ENCODE peak calls at places on chromosomes 2 and 18, in four cellular contexts. X is astrocyte, S is AG04450, U is brain microvascular endothelial cell. O is an unnamed sample.

GRCh38 chr2:172398444-172398843 is 28.9 kb upstream of the ITGA6 start:
- DNase-seq in X (no peak), S (no peak), U (no peak), O (no peak)

GRCh38 chr2:135836596-135836995 is 388 bp downstream of the LCT start:
- DNase-seq in X (no peak), S (no peak), U (no peak), O (no peak)

GRCh38 chr2:88199912-88200682 is 30.0 kb downstream of the THNSL2 start:
- DNase-seq in X (no peak), S (no peak), U (no peak), O (no peak)

GRCh38 chr2:179946810-179947485 is 60.1 kb downstream of the CWC22 start:
- DNase-seq in X (no peak), S (no peak), U (no peak), O (no peak)

GRCh38 chr2:54041135-54041534 is 70.3 kb upstream of the PSME4 start:
- DNase-seq in X (no peak), S (no peak), U (no peak), O (no peak)

GRCh38 chr2:28155071-28155470 is 237.6 kb upstream of the FOSL2 start:
- DNase-seq in X (no peak), S (no peak), U (no peak), O (no peak)

GRCh38 chr18:62723666-62724281 is 8.4 kb downstream of the PHLPP1 start:
- DNase-seq in X (no peak), S (no peak), U (no peak), O (no peak)

GRCh38 chr2:12452211-12452610 is 264.5 kb upstream of the TRIB2 start:
- DNase-seq in X (peak; percentile 56), S (peak; percentile 82), U (peak; percentile 67), O (no peak)

GRCh38 chr2:199100326-199101110 is 357.2 kb downstream of the SATB2 start:
- DNase-seq in X (peak; percentile 81), S (no peak), U (no peak), O (no peak)

GRCh38 chr2:149611100-149611820 is 23.7 kb upstream of the MMADHC start:
- DNase-seq in X (no peak), S (no peak), U (no peak), O (no peak)

GRCh38 chr2:70084973-70085710 is 2.1 kb upstream of the PCBP1 start:
- DNase-seq in X (no peak), S (no peak), U (no peak), O (peak; percentile 62)

GRCh38 chr2:73640537-73640936 is 1.7 kb downstream of the NAT8 start:
- DNase-seq in X (no peak), S (no peak), U (no peak), O (no peak)

GRCh38 chr2:190320696-190321095 is 1.1 kb upstream of the HIBCH start:
- DNase-seq in X (no peak), S (no peak), U (no peak), O (no peak)

GRCh38 chr2:217530399-217531100 is 472.2 kb downstream of the TNS1 start:
- DNase-seq in X (no peak), S (no peak), U (no peak), O (no peak)

DNA sequence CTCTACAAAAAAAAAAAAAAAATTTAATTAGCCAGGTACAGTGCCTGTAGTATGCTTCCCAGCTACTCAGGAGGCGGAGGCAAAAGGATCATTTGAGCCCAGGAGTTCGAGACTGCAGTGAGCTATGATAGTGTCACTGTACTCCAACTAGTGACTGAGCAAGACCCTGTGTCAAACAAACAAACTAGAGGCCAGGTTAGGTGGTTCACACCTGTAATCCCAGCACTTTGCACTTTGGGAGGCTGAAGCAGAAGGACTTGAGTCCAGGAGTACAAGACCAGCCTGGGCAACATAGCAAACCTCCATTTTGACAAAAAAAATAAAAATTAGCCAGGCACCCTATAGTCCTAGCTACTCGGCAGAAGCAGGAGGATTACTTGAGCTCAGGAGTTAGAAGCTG is 13.4 kb downstream of the HDLBP start:
- DNase-seq in X (no peak), S (no peak), U (no peak), O (no peak)
- H3K27ac ChIP-seq in X (no peak overlapping the region), S (no peak overlapping the region), U (no peak overlapping the region), O (no peak overlapping the region)

GRCh38 chr2:40844353-40845277 is 392.7 kb upstream of the SLC8A1 start:
- DNase-seq in X (no peak), S (no peak), U (no peak), O (no peak)
- TF ChIP-seq CTCF in X (no peak), S (no peak), U (peak; percentile 29), O (no peak)

GRCh38 chr2:64391459-64391858 is 62.5 kb upstream of the LGALSL start:
- DNase-seq in X (no peak), S (no peak), U (peak; percentile 15), O (no peak)

GRCh38 chr2:64383016-64383588 is 70.9 kb upstream of the LGALSL start:
- DNase-seq in X (no peak), S (no peak), U (no peak), O (no peak)

GRCh38 chr2:64390586-64390985 is 63.4 kb upstream of the LGALSL start:
- DNase-seq in X (no peak), S (no peak), U (no peak), O (no peak)

GRCh38 chr2:64383881-64384280 is 70.1 kb upstream of the LGALSL start:
- DNase-seq in X (no peak), S (no peak), U (no peak), O (no peak)

GRCh38 chr2:64386676-64387075 is 67.3 kb upstream of the LGALSL start:
- DNase-seq in X (no peak), S (no peak), U (no peak), O (no peak)
- H3K27ac ChIP-seq in X (no peak overlapping the region), S (no peak overlapping the region), U (no peak overlapping the region), O (no peak overlapping the region)

GRCh38 chr2:238105506-238106338 is 5.6 kb downstream of the ESPNL start:
- DNase-seq in X (no peak), S (no peak), U (no peak), O (no peak)

GRCh38 chr2:238106339-238106697 is 6.2 kb downstream of the ESPNL start:
- DNase-seq in X (no peak), S (no peak), U (no peak), O (no peak)

GRCh38 chr2:238107525-238108422 is 7.6 kb downstream of the ESPNL start:
- DNase-seq in X (no peak), S (no peak), U (no peak), O (no peak)

GRCh38 chr2:238108423-238109201 is 8.5 kb downstream of the ESPNL start:
- DNase-seq in X (no peak), S (no peak), U (no peak), O (no peak)

DNA sequence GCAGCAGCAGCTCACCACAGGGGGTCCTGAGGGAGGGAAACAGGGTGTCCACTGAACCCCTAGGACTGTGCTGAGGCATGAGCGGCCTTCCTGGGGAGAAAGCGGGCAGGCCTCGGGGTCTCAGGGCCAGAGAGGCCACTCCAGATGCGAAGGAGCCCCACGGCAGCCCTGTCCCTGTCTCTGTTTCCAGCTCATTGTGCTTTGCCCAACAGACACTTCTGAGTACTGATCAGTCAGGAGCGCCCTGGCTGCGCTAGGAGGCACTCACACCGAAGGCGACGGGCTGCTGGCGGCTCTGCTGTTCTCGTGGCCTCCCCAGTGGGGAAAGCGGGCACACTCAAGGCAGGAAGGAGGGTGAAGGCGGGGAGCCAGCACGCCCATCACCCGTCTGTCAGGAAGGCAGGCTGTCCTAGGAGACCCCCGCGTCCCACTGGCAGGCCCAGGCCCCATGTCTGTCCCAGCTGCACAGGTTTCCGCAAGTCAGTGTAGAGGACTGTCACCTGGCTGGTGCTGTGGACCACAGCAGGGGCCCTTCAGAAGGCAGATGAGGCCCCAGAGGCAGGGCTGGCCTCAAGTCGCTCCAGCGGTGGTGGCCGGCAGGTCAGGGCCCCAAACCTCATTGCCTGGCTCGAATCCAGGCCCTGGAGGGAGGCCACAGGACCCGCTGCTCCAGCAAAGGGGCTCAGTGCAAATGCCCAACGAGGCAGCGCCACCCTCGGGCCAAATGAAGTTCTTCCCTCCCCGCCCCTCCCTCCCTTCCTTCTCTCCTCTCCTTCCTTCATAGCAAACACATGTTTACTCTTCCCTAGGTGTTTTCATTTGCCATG is 6.8 kb downstream of the ESPNL start:
- DNase-seq in X (no peak), S (no peak), U (no peak), O (no peak)
- TF ChIP-seq CTCF in X (no peak), S (peak; percentile 38), U (peak; percentile 37), O (no peak)

GRCh38 chr2:230877737-230878598 is 13.2 kb downstream of the ITM2C start:
- DNase-seq in X (no peak), S (no peak), U (no peak), O (no peak)
- H3K27ac ChIP-seq in X (no peak overlapping the region), S (no peak overlapping the region), U (no peak overlapping the region), O (no peak overlapping the region)

GRCh38 chr2:241274127-241274526 is 41.3 kb downstream of the HDLBP start:
- DNase-seq in X (no peak), S (no peak), U (no peak), O (no peak)
- TF ChIP-seq CTCF in X (no peak), S (no peak), U (no peak), O (no peak)

GRCh38 chr2:86788881-86789686 is 1.6 kb downstream of the CD8A start:
- DNase-seq in X (no peak), S (no peak), U (no peak), O (no peak)
- H3K27ac ChIP-seq in X (no peak overlapping the region), S (no peak overlapping the region), U (no peak overlapping the region), O (no peak overlapping the region)